ENCODE peak calls at places on chromosome 10, in seven cellular contexts. One of them, this sample, is unnamed. For H3K4me1, the result is how much of the 10 kb centered on the place peaks cover.

GRCh38 chr10:1043532-1043995 is 5.4 kb downstream of the IDI1 start:
- DNase-seq in SK-N-SH: no peak
- DNase-seq in GM12878: peak
- DNase-seq in K562: no peak
- DNase-seq in HepG2: no peak
- DNase-seq in H1: no peak
- DNase-seq in HCT116: no peak
- DNase-seq in this sample: no peak

GRCh38 chr10:63384001-63384400 is 81.8 kb downstream of the JMJD1C start:
- DNase-seq in SK-N-SH: no peak
- DNase-seq in GM12878: no peak
- DNase-seq in H1: no peak
- DNase-seq in HCT116: no peak
- DNase-seq in HepG2: no peak
- DNase-seq in K562: no peak
- DNase-seq in this sample: no peak

GRCh38 chr10:72062341-72062740 is 26.0 kb downstream of the SPOCK2 start:
- DNase-seq in K562: no peak
- DNase-seq in SK-N-SH: no peak
- DNase-seq in H1: no peak
- DNase-seq in GM12878: no peak
- DNase-seq in HCT116: no peak
- DNase-seq in HepG2: no peak
- DNase-seq in this sample: no peak

GRCh38 chr10:33122014-33122788 is 164.2 kb upstream of the ITGB1 start:
- DNase-seq in GM12878: no peak
- DNase-seq in H1: no peak
- DNase-seq in K562: no peak
- DNase-seq in SK-N-SH: no peak
- DNase-seq in HepG2: no peak
- DNase-seq in HCT116: no peak
- DNase-seq in this sample: no peak

GRCh38 chr10:119302172-119302571 is 94.8 kb downstream of the GRK5 start:
- DNase-seq in H1: no peak
- DNase-seq in GM12878: no peak
- DNase-seq in HepG2: no peak
- DNase-seq in K562: no peak
- DNase-seq in HCT116: no peak
- DNase-seq in SK-N-SH: no peak
- DNase-seq in this sample: no peak

GRCh38 chr10:95282115-95282514 is 8.7 kb downstream of the PDLIM1 start:
- DNase-seq in HCT116: no peak
- DNase-seq in HepG2: peak
- DNase-seq in H1: no peak
- DNase-seq in GM12878: no peak
- DNase-seq in K562: no peak
- DNase-seq in SK-N-SH: no peak
- DNase-seq in this sample: no peak

GRCh38 chr10:94902570-94902969 is 35.9 kb upstream of the CYP2C9 start:
- DNase-seq in K562: no peak
- DNase-seq in SK-N-SH: no peak
- DNase-seq in GM12878: no peak
- DNase-seq in HCT116: no peak
- DNase-seq in HepG2: peak
- DNase-seq in H1: no peak
- DNase-seq in this sample: no peak

GRCh38 chr10:4170633-4171314 is 385.8 kb upstream of the KLF6 start:
- DNase-seq in H1: no peak
- DNase-seq in HCT116: no peak
- DNase-seq in SK-N-SH: no peak
- DNase-seq in K562: no peak
- DNase-seq in HepG2: no peak
- DNase-seq in GM12878: peak
- DNase-seq in this sample: no peak

GRCh38 chr10:3395041-3395440 is 222.5 kb upstream of the PITRM1 start:
- DNase-seq in HCT116: no peak
- DNase-seq in SK-N-SH: peak
- DNase-seq in GM12878: no peak
- DNase-seq in HepG2: no peak
- DNase-seq in K562: no peak
- DNase-seq in H1: no peak
- DNase-seq in this sample: no peak

DNA sequence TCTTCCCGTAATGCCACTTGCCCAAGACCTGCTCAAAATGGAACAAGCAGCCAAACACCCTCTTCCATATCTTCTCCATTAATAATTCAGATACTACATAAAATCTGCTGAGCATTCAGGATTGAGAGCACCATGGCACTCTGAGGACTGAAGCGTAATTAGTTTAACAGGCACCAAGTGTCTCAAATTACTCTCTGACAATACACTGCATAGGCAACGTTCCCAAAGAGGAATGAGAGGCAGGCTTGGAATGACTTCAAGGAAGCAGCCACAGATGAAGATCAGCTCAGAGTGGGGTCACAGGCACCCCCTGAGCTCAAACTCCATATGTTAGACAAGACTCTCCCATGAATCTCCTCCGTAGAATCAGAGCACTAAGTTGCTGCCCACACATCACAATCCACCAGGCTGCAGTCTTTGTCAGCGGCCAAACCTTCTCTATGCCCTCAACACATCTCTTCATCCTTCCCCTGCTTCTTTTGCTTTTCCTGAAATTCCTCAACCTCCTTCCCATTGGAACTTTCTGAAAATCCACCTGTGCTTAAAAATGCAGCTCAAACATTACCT is 4.7 kb upstream of the ABLIM1 start:
- DNase-seq in HCT116: no peak
- DNase-seq in K562: no peak
- DNase-seq in HepG2: no peak
- DNase-seq in H1: no peak
- DNase-seq in GM12878: no peak
- DNase-seq in SK-N-SH: no peak
- DNase-seq in this sample: no peak
- TF ChIP-seq YY1 in HCT116: no peak
- TF ChIP-seq YY1 in K562: no peak
- TF ChIP-seq YY1 in HepG2: no peak
- TF ChIP-seq YY1 in H1: no peak
- TF ChIP-seq YY1 in GM12878: no peak
- TF ChIP-seq YY1 in SK-N-SH: no peak
- TF ChIP-seq YY1 in this sample: no peak

DNA sequence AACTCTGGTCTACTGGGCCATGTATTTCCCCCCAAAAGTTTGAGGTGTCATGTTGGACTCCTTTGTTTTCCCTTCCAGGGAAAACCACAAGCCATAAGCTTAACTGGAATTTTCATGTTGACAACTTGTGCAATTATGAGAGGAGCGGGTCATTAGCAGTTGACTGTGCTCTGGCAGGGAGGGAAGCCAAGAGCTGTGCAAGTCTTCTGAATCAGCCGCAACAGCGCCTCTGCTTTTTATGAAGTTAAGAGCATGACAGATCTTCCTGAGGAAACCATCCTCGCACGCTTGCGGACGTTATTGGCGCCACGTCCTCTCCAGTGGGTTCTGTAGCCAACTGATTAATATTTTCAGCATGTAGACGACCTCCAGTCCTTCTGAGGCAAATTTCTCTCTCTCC is 148.7 kb upstream of the MKI67 start:
- DNase-seq in SK-N-SH: no peak
- DNase-seq in HCT116: no peak
- DNase-seq in GM12878: no peak
- DNase-seq in HepG2: no peak
- DNase-seq in H1: no peak
- DNase-seq in K562: peak
- DNase-seq in this sample: no peak
- H3K9ac ChIP-seq in SK-N-SH: no peak
- H3K9ac ChIP-seq in HCT116: no peak
- H3K9ac ChIP-seq in GM12878: no peak
- H3K9ac ChIP-seq in HepG2: no peak
- H3K9ac ChIP-seq in H1: no peak
- H3K9ac ChIP-seq in K562: no peak
- H3K9ac ChIP-seq in this sample: no peak

GRCh38 chr10:5628366-5628765 is 38.0 kb downstream of the ASB13 start:
- DNase-seq in HepG2: no peak
- DNase-seq in GM12878: no peak
- DNase-seq in HCT116: no peak
- DNase-seq in SK-N-SH: no peak
- DNase-seq in K562: no peak
- DNase-seq in H1: no peak
- DNase-seq in this sample: no peak

GRCh38 chr10:5631936-5632335 is 34.5 kb downstream of the ASB13 start:
- DNase-seq in HCT116: no peak
- DNase-seq in H1: no peak
- DNase-seq in SK-N-SH: no peak
- DNase-seq in GM12878: no peak
- DNase-seq in K562: no peak
- DNase-seq in HepG2: no peak
- DNase-seq in this sample: no peak

GRCh38 chr10:5627486-5628044 is 38.8 kb downstream of the ASB13 start:
- DNase-seq in H1: no peak
- DNase-seq in SK-N-SH: no peak
- DNase-seq in K562: no peak
- DNase-seq in HCT116: no peak
- DNase-seq in HepG2: peak
- DNase-seq in GM12878: no peak
- DNase-seq in this sample: no peak

GRCh38 chr10:5628798-5629788 is 37.3 kb downstream of the ASB13 start:
- DNase-seq in HepG2: no peak
- DNase-seq in H1: no peak
- DNase-seq in GM12878: no peak
- DNase-seq in SK-N-SH: no peak
- DNase-seq in HCT116: no peak
- DNase-seq in K562: no peak
- DNase-seq in this sample: no peak

GRCh38 chr10:5629789-5630436 is 36.5 kb downstream of the ASB13 start:
- DNase-seq in HCT116: peak
- DNase-seq in HepG2: peak
- DNase-seq in SK-N-SH: peak
- DNase-seq in K562: peak
- DNase-seq in H1: peak
- DNase-seq in GM12878: peak
- DNase-seq in this sample: peak
- H3K4me1 ChIP-seq in HCT116: under half
- H3K4me1 ChIP-seq in HepG2: half or more
- H3K4me1 ChIP-seq in SK-N-SH: under half
- H3K4me1 ChIP-seq in K562: under half
- H3K4me1 ChIP-seq in H1: under half
- H3K4me1 ChIP-seq in GM12878: under half
- H3K4me1 ChIP-seq in this sample: under half

GRCh38 chr10:103649654-103650423 is 156.3 kb downstream of the NEURL1 start:
- DNase-seq in HepG2: no peak
- DNase-seq in HCT116: no peak
- DNase-seq in SK-N-SH: no peak
- DNase-seq in K562: no peak
- DNase-seq in H1: no peak
- DNase-seq in GM12878: no peak
- DNase-seq in this sample: no peak
- TF ChIP-seq YY1 in HepG2: no peak
- TF ChIP-seq YY1 in HCT116: no peak
- TF ChIP-seq YY1 in SK-N-SH: no peak
- TF ChIP-seq YY1 in K562: no peak
- TF ChIP-seq YY1 in H1: no peak
- TF ChIP-seq YY1 in GM12878: no peak
- TF ChIP-seq YY1 in this sample: no peak

GRCh38 chr10:15436696-15437095 is 65.6 kb upstream of the FAM171A1 start:
- DNase-seq in SK-N-SH: no peak
- DNase-seq in K562: no peak
- DNase-seq in HCT116: no peak
- DNase-seq in H1: no peak
- DNase-seq in HepG2: no peak
- DNase-seq in GM12878: no peak
- DNase-seq in this sample: no peak

GRCh38 chr10:15430969-15431791 is 60.1 kb upstream of the FAM171A1 start:
- DNase-seq in H1: no peak
- DNase-seq in HepG2: no peak
- DNase-seq in SK-N-SH: no peak
- DNase-seq in HCT116: no peak
- DNase-seq in K562: no peak
- DNase-seq in GM12878: no peak
- DNase-seq in this sample: no peak

GRCh38 chr10:15439381-15439837 is 68.3 kb upstream of the FAM171A1 start:
- DNase-seq in HCT116: no peak
- DNase-seq in SK-N-SH: peak
- DNase-seq in GM12878: no peak
- DNase-seq in K562: peak
- DNase-seq in H1: no peak
- DNase-seq in HepG2: peak
- DNase-seq in this sample: peak

GRCh38 chr10:15433850-15434537 is 62.9 kb upstream of the FAM171A1 start:
- DNase-seq in SK-N-SH: peak
- DNase-seq in H1: no peak
- DNase-seq in HepG2: peak
- DNase-seq in HCT116: peak
- DNase-seq in GM12878: no peak
- DNase-seq in K562: peak
- DNase-seq in this sample: peak
- H3K9ac ChIP-seq in SK-N-SH: no peak
- H3K9ac ChIP-seq in H1: no peak
- H3K9ac ChIP-seq in HepG2: no peak
- H3K9ac ChIP-seq in HCT116: no peak
- H3K9ac ChIP-seq in GM12878: no peak
- H3K9ac ChIP-seq in K562: no peak
- H3K9ac ChIP-seq in this sample: no peak

GRCh38 chr10:6563075-6563474 is 17.0 kb downstream of the PRKCQ start:
- DNase-seq in GM12878: no peak
- DNase-seq in K562: no peak
- DNase-seq in HCT116: no peak
- DNase-seq in H1: no peak
- DNase-seq in SK-N-SH: no peak
- DNase-seq in HepG2: no peak
- DNase-seq in this sample: no peak
- H3K4me1 ChIP-seq in GM12878: under half
- H3K4me1 ChIP-seq in K562: under half
- H3K4me1 ChIP-seq in HCT116: under half
- H3K4me1 ChIP-seq in H1: under half
- H3K4me1 ChIP-seq in SK-N-SH: under half
- H3K4me1 ChIP-seq in HepG2: under half
- H3K4me1 ChIP-seq in this sample: under half

GRCh38 chr10:77504196-77504869 is 133.3 kb downstream of the KCNMA1 start:
- DNase-seq in K562: no peak
- DNase-seq in GM12878: no peak
- DNase-seq in SK-N-SH: no peak
- DNase-seq in H1: no peak
- DNase-seq in HCT116: peak
- DNase-seq in HepG2: no peak
- DNase-seq in this sample: no peak

GRCh38 chr10:77498829-77499228 is 138.8 kb downstream of the KCNMA1 start:
- DNase-seq in HCT116: no peak
- DNase-seq in SK-N-SH: no peak
- DNase-seq in HepG2: no peak
- DNase-seq in GM12878: no peak
- DNase-seq in H1: no peak
- DNase-seq in K562: no peak
- DNase-seq in this sample: no peak

GRCh38 chr10:77501846-77502251 is 135.8 kb downstream of the KCNMA1 start:
- DNase-seq in HCT116: no peak
- DNase-seq in HepG2: no peak
- DNase-seq in H1: no peak
- DNase-seq in K562: no peak
- DNase-seq in GM12878: no peak
- DNase-seq in SK-N-SH: no peak
- DNase-seq in this sample: no peak

GRCh38 chr10:77500754-77501151 is 136.9 kb downstream of the KCNMA1 start:
- DNase-seq in K562: no peak
- DNase-seq in SK-N-SH: no peak
- DNase-seq in HepG2: no peak
- DNase-seq in HCT116: no peak
- DNase-seq in GM12878: no peak
- DNase-seq in H1: no peak
- DNase-seq in this sample: no peak

GRCh38 chr10:77501152-77501845 is 136.3 kb downstream of the KCNMA1 start:
- DNase-seq in HepG2: no peak
- DNase-seq in H1: no peak
- DNase-seq in SK-N-SH: no peak
- DNase-seq in K562: peak
- DNase-seq in GM12878: no peak
- DNase-seq in HCT116: peak
- DNase-seq in this sample: no peak
- TF ChIP-seq YY1 in HepG2: no peak
- TF ChIP-seq YY1 in H1: no peak
- TF ChIP-seq YY1 in SK-N-SH: peak
- TF ChIP-seq YY1 in K562: no peak
- TF ChIP-seq YY1 in GM12878: no peak
- TF ChIP-seq YY1 in HCT116: no peak
- TF ChIP-seq YY1 in this sample: no peak